ENCODE peak calls at places on chromosomes 2 and 18, in nine cellular contexts. D is aorta; S is neuronal stem cell; I is CD4-positive, alpha-beta T cell; H is right cardiac atrium; M is lung; T is CD8-positive, alpha-beta memory T cell; U is ascending aorta; A is CD8-positive, alpha-beta T cell. N is an unnamed sample.

GRCh38 chr2:159506764-159507406 is 109.5 kb downstream of the BAZ2B start:
- DNase-seq in S (no peak), D (no peak), U (no peak), H (no peak), T (no peak), M (no peak), A (no peak), I (no peak), N (no peak)

GRCh38 chr18:29164020-29164706 is 987.2 kb upstream of the CDH2 start:
- DNase-seq in A (no peak), M (no peak), H (no peak), I (no peak), U (no peak), D (no peak), T (no peak), S (no peak), N (no peak)

GRCh38 chr2:55112229-55113016 is 62.2 kb upstream of the RTN4 start:
- DNase-seq in H (peak), T (no peak), U (no peak), I (no peak), M (no peak), D (peak), S (no peak), A (no peak), N (peak)

GRCh38 chr2:85066874-85067351 is 66.3 kb upstream of the TCF7L1 start:
- DNase-seq in D (peak), I (peak), M (peak), T (no peak), H (peak), S (peak), U (peak), A (peak), N (peak)

GRCh38 chr2:41853427-41854191 is 194.2 kb upstream of the PKDCC start:
- DNase-seq in H (no peak), A (peak), I (no peak), S (peak), D (no peak), T (no peak), M (peak), U (no peak), N (no peak)

GRCh38 chr2:86770816-86771215 is 19.9 kb downstream of the CD8A start:
- DNase-seq in U (no peak), H (no peak), A (no peak), D (no peak), S (no peak), T (peak), M (no peak), I (no peak), N (no peak)

GRCh38 chr2:57696016-57696415 is 350.6 kb upstream of the VRK2 start:
- DNase-seq in A (no peak), S (no peak), U (no peak), H (no peak), M (no peak), I (no peak), T (no peak), D (no peak), N (no peak)

GRCh38 chr2:185668710-185669109 is 69.9 kb upstream of the FSIP2 start:
- DNase-seq in A (no peak), S (no peak), U (no peak), D (no peak), M (no peak), I (no peak), H (no peak), T (no peak), N (no peak)

GRCh38 chr2:71157124-71157802 is 26.8 kb downstream of the MPHOSPH10 start:
- DNase-seq in S (peak), D (no peak), T (peak), A (peak), H (peak), U (no peak), M (peak), I (peak), N (peak)

GRCh38 chr2:206805922-206806607 is 40.7 kb downstream of the FASTKD2 start:
- DNase-seq in A (no peak), U (no peak), D (no peak), T (no peak), H (no peak), S (no peak), M (no peak), I (no peak), N (no peak)

GRCh38 chr2:174789001-174789400 is 24.7 kb upstream of the CHRNA1 start:
- DNase-seq in D (no peak), S (no peak), I (no peak), A (no peak), U (no peak), M (no peak), H (no peak), T (no peak), N (no peak)

GRCh38 chr2:109383505-109384307 is 230.1 kb downstream of the SEPTIN10 start:
- DNase-seq in H (no peak), U (no peak), D (peak), I (no peak), T (no peak), S (no peak), M (no peak), A (no peak), N (no peak)

GRCh38 chr2:196204991-196205766 is 33.8 kb upstream of the STK17B start:
- DNase-seq in D (no peak), M (no peak), H (no peak), S (no peak), A (no peak), U (no peak), T (no peak), I (no peak), N (no peak)

GRCh38 chr18:79963658-79964329 is 649 bp upstream of the HSBP1L1 start:
- DNase-seq in A (no peak), M (no peak), H (no peak), U (no peak), D (no peak), T (no peak), I (no peak), S (no peak), N (no peak)

GRCh38 chr2:67214585-67215184 is 182.4 kb upstream of the ETAA1 start:
- DNase-seq in D (no peak), I (no peak), M (no peak), U (no peak), T (no peak), S (no peak), A (no peak), H (no peak), N (no peak)

GRCh38 chr2:202786792-202787191 is 84.8 kb downstream of the ICA1L start:
- DNase-seq in U (no peak), H (no peak), T (no peak), A (no peak), M (no peak), D (no peak), I (no peak), S (no peak), N (no peak)

GRCh38 chr2:225660262-225661091 is 261.0 kb downstream of the NYAP2 start:
- DNase-seq in A (peak), D (peak), T (peak), M (peak), U (no peak), I (peak), H (peak), S (peak), N (peak)

GRCh38 chr2:64844087-64844486 is 145.1 kb upstream of the SLC1A4 start:
- DNase-seq in S (no peak), A (no peak), H (no peak), T (no peak), M (no peak), D (no peak), I (no peak), U (no peak), N (no peak)

GRCh38 chr2:42089340-42089925 is 41.6 kb downstream of the PKDCC start:
- DNase-seq in M (peak), D (peak), I (peak), H (peak), U (no peak), T (peak), A (peak), S (peak), N (no peak)

GRCh38 chr2:20061476-20061875 is 10.0 kb upstream of the LAPTM4A start:
- DNase-seq in U (no peak), S (no peak), M (no peak), A (no peak), I (no peak), H (no peak), D (no peak), T (no peak), N (no peak)
- H3K27ac ChIP-seq in U (no peak), S (no peak), M (no peak), A (no peak), I (no peak), H (no peak), D (no peak), T (no peak), N (no peak)

DNA sequence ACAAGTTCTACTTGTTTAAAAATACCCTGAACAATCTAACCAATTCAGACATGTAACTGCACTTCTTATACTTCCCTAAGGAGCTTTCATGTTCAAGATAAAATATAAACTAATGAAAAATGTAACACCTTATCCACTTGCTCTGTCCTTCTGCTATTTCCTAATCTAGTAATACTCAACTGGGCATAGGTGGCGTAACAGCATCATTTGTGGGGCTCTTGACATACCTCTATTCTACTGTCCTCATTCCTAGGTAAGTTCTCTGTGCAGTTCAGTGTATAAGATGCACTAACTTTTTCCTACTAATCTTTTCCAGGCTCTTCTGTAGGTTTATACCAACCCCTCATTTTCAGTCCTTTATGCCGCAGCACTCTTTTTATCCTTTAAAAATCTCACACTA is 36.7 kb downstream of the PRKD3 start:
- DNase-seq in I (no peak), U (no peak), T (no peak), H (no peak), A (no peak), S (no peak), D (no peak), M (no peak), N (no peak)
- H3K27ac ChIP-seq in I (no peak), U (no peak), T (no peak), H (no peak), A (no peak), S (no peak), D (no peak), M (no peak), N (no peak)

DNA sequence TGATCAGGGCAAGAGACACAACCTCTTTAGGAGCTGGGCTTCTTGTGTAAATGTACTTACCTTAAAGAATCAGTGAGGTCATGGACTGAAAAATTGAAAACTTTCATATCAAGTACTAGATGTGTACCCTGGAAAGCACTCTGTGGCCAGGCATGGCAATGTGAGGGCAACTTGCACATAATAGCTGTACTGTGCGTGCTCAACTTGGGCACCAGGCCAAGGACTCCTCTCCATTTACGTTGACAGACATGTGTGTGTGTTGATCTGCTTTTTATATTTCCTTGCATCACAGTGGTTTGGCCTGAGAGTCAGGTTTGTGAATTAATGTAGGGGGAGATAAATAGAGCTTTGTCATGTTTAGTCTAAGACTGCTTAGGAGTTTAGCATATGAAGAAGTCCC is 669.5 kb upstream of the REG3G start:
- DNase-seq in S (no peak), D (no peak), A (no peak), M (no peak), I (no peak), U (no peak), H (no peak), T (no peak), N (no peak)
- H3K27ac ChIP-seq in S (no peak), D (no peak), A (no peak), M (no peak), I (no peak), U (no peak), H (no peak), T (no peak), N (no peak)

GRCh38 chr2:182973441-182974352 is 64.6 kb downstream of the NCKAP1 start:
- DNase-seq in I (no peak), D (no peak), H (no peak), T (no peak), S (no peak), U (no peak), M (no peak), A (no peak), N (no peak)

GRCh38 chr2:182977463-182977862 is 60.8 kb downstream of the NCKAP1 start:
- DNase-seq in T (no peak), I (no peak), D (no peak), S (no peak), H (no peak), U (no peak), M (no peak), A (no peak), N (no peak)

GRCh38 chr2:182970486-182970885 is 67.8 kb downstream of the NCKAP1 start:
- DNase-seq in D (no peak), H (no peak), S (no peak), U (no peak), I (no peak), A (no peak), T (no peak), M (no peak), N (no peak)

GRCh38 chr2:182972548-182972942 is 65.7 kb downstream of the NCKAP1 start:
- DNase-seq in M (no peak), T (no peak), H (no peak), I (no peak), S (no peak), D (no peak), A (no peak), U (no peak), N (no peak)

GRCh38 chr2:182971820-182972547 is 66.3 kb downstream of the NCKAP1 start:
- DNase-seq in A (no peak), M (no peak), U (no peak), H (no peak), S (no peak), T (no peak), D (no peak), I (no peak), N (no peak)
- H3K27ac ChIP-seq in A (no peak), M (no peak), U (no peak), H (no peak), S (no peak), T (no peak), D (no peak), I (no peak), N (no peak)

GRCh38 chr18:77478619-77479018 is 229.0 kb downstream of the GALR1 start:
- DNase-seq in I (no peak), H (no peak), A (no peak), M (no peak), S (no peak), T (no peak), D (no peak), U (no peak), N (no peak)
- H3K27ac ChIP-seq in I (no peak), H (no peak), A (no peak), M (no peak), S (no peak), T (no peak), D (no peak), U (no peak), N (peak)

DNA sequence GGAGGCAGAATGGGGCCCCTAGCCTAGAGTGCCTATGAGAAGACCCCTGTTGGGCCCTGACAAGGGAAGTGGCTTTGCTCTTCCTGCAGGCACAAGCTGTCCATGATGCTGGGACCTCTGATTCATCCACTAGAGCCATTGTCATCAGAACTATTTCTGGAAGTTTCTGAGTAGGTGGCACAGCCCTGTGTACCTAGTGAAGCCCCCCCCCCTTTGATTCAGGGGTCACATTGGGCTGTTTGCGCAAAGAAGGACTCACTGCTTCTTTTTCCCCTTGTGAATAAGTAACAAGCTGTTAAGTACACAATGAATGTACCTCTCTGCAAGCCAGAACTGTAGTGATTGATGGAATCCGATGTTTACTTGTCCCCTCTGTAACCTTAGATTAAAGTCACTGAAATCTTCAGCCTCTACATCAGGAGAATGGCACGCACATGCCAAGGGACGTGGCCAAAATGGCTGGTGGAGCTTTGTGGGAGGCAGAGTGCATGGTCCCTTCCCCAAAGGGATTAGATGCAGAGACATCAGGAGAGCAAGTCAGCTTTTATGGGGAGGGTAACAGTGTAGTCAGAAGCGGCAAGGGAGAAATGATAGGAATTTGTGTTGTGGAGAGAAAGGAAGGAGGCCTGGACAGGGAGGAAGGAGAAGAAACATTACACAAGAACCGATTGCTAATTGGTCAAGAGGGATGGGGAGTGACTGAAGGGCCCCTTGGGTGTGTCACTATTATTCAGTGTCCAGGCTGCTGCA is 267.6 kb upstream of the RAB12 start:
- DNase-seq in T (no peak), H (no peak), U (no peak), S (no peak), D (no peak), M (no peak), A (no peak), I (no peak), N (no peak)
- H3K27ac ChIP-seq in T (no peak), H (no peak), U (peak), S (peak), D (peak), M (peak), A (no peak), I (no peak), N (no peak)

GRCh38 chr18:44411277-44411900 is 269.3 kb upstream of the SETBP1 start:
- DNase-seq in U (no peak), S (no peak), H (no peak), A (no peak), I (no peak), T (no peak), D (no peak), M (no peak), N (no peak)
- H3K27ac ChIP-seq in U (no peak), S (no peak), H (no peak), A (no peak), I (no peak), T (no peak), D (no peak), M (no peak), N (no peak)

GRCh38 chr2:24434576-24434975 is 56.5 kb upstream of the NCOA1 start:
- DNase-seq in I (no peak), D (no peak), S (no peak), A (no peak), M (no peak), H (peak), T (no peak), U (no peak), N (no peak)
- H3K27ac ChIP-seq in I (no peak), D (no peak), S (no peak), A (no peak), M (no peak), H (peak), T (no peak), U (no peak), N (no peak)

N was measured in substantia nigra.